ENCODE peak calls at places on chromosome 22, in ten cellular contexts. D is osteocyte, W is sigmoid colon, G is MCF 10A, A is H9, P is BE2C, N is fibroblast of the aortic adventitia, Y is pancreas, U is foreskin fibroblast, M is heart left ventricle. V is an unnamed sample.

GRCh38 chr22:36456459-36456835 is 25.0 kb downstream of the TXN2 start:
- DNase-seq in D (no peak), W (no peak), G (no peak), A (no peak), P (no peak), N (no peak), Y (no peak), U (no peak), M (no peak), V (no peak)

GRCh38 chr22:49656291-49656851 is 171.3 kb downstream of the BRD1 start:
- DNase-seq in D (no peak), W (no peak), G (no peak), A (no peak), P (peak), N (no peak), Y (no peak), U (no peak), M (no peak), V (no peak)

GRCh38 chr22:24482586-24482985 is 12.5 kb upstream of the UPB1 start:
- DNase-seq in D (no peak), W (no peak), G (peak), A (no peak), P (no peak), N (peak), Y (no peak), U (peak), M (no peak), V (no peak)

GRCh38 chr22:24186352-24186740 is 5.1 kb downstream of the SUSD2 start:
- DNase-seq in D (peak), W (peak), G (no peak), A (no peak), P (peak), N (no peak), Y (no peak), U (no peak), M (peak), V (no peak)

GRCh38 chr22:44286673-44287072 is 26.1 kb downstream of the SHISAL1 start:
- DNase-seq in D (no peak), W (no peak), G (no peak), A (no peak), P (no peak), N (no peak), Y (no peak), U (peak), M (no peak), V (no peak)

GRCh38 chr22:50271011-50271394 is 823 bp upstream of the MAPK11 start:
- DNase-seq in D (no peak), W (no peak), G (no peak), A (no peak), P (no peak), N (no peak), Y (no peak), U (no peak), M (no peak), V (no peak)

GRCh38 chr22:46934746-46935491 is 172.5 kb downstream of the TBC1D22A start:
- DNase-seq in D (peak), W (no peak), G (peak), A (no peak), P (no peak), N (peak), Y (no peak), U (peak), M (no peak), V (no peak)

GRCh38 chr22:17580461-17581031 is 17.2 kb downstream of the SLC25A18 start:
- DNase-seq in D (no peak), W (no peak), G (no peak), A (peak), P (no peak), N (no peak), Y (no peak), U (no peak), M (no peak), V (no peak)

GRCh38 chr22:44622147-44622427 is 79.9 kb upstream of the PRR5 start:
- DNase-seq in D (no peak), W (no peak), G (no peak), A (peak), P (peak), N (no peak), Y (no peak), U (no peak), M (no peak), V (peak)

GRCh38 chr22:46696614-46697013 is 41.4 kb downstream of the CERK start:
- DNase-seq in D (no peak), W (peak), G (no peak), A (no peak), P (no peak), N (no peak), Y (no peak), U (no peak), M (no peak), V (no peak)

GRCh38 chr22:49295465-49295743 is 532.3 kb downstream of the BRD1 start:
- DNase-seq in D (no peak), W (no peak), G (no peak), A (peak), P (no peak), N (no peak), Y (no peak), U (no peak), M (no peak), V (no peak)

GRCh38 chr22:47613606-47614350 is 851.3 kb downstream of the TBC1D22A start:
- DNase-seq in D (no peak), W (peak), G (no peak), A (no peak), P (no peak), N (no peak), Y (no peak), U (no peak), M (no peak), V (no peak)

DNA sequence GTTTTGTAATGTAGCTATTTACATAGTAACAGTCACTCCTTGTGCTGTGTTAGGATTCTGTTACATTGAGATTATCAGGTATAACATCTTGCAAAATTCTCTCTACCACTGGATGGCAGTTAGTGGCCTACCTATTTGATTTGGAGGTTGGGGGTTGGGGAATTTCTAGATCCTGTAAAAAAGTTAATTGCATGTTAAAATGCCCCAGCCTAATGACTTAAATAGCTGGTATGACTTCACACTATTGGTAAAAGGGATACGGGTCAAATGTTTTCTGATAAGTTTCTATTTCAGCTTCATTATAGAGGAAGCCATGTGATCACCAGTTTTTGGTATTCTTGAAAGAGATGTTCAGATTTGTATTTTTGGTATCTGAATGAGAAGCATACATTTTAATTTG is 2.8 kb downstream of the GRK3 start:
- DNase-seq in D (no peak), W (no peak), G (peak), A (no peak), P (no peak), N (no peak), Y (no peak), U (no peak), M (no peak), V (no peak)
- TF ChIP-seq CTCF in D (no peak), W (no peak), G (peak), A (no peak), P (peak), N (no peak), Y (no peak), U (no peak), M (no peak), V (no peak)

GRCh38 chr22:34808618-34809017 is 257.3 kb upstream of the ISX start:
- DNase-seq in D (no peak), W (no peak), G (no peak), A (no peak), P (no peak), N (no peak), Y (no peak), U (no peak), M (no peak), V (no peak)

GRCh38 chr22:34798605-34799004 is 267.4 kb upstream of the ISX start:
- DNase-seq in D (no peak), W (no peak), G (no peak), A (no peak), P (no peak), N (no peak), Y (no peak), U (no peak), M (peak), V (peak)

GRCh38 chr22:34801221-34801620 is 264.7 kb upstream of the ISX start:
- DNase-seq in D (no peak), W (no peak), G (no peak), A (no peak), P (no peak), N (no peak), Y (no peak), U (no peak), M (no peak), V (no peak)

GRCh38 chr22:34800265-34800664 is 265.7 kb upstream of the ISX start:
- DNase-seq in D (no peak), W (no peak), G (no peak), A (no peak), P (no peak), N (no peak), Y (peak), U (no peak), M (peak), V (no peak)

GRCh38 chr22:34804588-34804987 is 261.4 kb upstream of the ISX start:
- DNase-seq in D (no peak), W (no peak), G (no peak), A (peak), P (no peak), N (no peak), Y (no peak), U (no peak), M (no peak), V (peak)
- TF ChIP-seq CTCF in D (no peak), W (no peak), G (no peak), A (peak), P (no peak), N (no peak), Y (no peak), U (no peak), M (no peak), V (no peak)

GRCh38 chr22:19641254-19641982 is 72.9 kb upstream of the SEPTIN5 start:
- DNase-seq in D (no peak), W (no peak), G (no peak), A (peak), P (no peak), N (no peak), Y (no peak), U (peak), M (no peak), V (peak)
- TF ChIP-seq CTCF in D (peak), W (no peak), G (peak), A (peak), P (no peak), N (peak), Y (peak), U (peak), M (no peak), V (peak)

DNA sequence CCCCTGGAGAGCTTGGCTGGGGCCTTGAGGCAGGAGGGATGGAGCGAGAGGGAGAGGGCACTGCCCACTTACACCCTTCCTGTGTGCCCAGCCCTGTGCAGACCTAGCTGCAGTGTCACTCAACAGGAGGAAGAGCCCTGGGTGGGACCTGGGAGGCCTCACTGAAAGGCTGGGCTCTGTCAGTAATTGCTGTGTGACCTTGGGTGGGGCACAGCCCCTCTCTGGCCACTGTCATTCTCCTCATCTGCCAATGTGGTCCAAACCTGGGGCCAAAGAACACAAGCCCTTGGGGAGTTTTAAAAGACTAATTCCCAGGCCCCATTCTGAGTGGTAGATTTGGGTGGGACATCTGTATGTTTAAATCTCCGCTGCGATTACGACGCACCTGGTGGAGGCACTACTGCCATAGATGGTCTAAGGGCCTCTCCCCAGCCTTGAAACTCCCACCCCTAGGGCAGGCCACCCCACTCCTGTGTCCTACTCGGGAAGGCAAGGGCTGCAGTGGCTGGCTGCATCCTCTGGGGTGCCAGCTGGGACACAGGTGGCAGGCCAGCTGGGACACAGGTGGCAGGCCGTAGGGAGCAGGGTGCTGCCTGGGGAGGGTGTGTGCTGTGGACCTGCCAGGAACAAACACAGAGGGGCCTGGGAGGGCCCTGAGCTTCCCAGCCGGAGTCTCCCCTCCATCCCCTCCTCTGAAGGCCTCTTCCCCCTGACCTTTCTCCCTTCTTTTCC is 12.3 kb upstream of the SOX10 start:
- DNase-seq in D (no peak), W (no peak), G (no peak), A (no peak), P (no peak), N (no peak), Y (no peak), U (no peak), M (no peak), V (peak)
- TF ChIP-seq CTCF in D (no peak), W (no peak), G (no peak), A (peak), P (no peak), N (no peak), Y (no peak), U (no peak), M (no peak), V (peak)

GRCh38 chr22:39556970-39557811 is 13.4 kb upstream of the CACNA1I start:
- DNase-seq in D (no peak), W (no peak), G (no peak), A (no peak), P (peak), N (no peak), Y (no peak), U (peak), M (no peak), V (peak)
- TF ChIP-seq CTCF in D (no peak), W (no peak), G (no peak), A (no peak), P (no peak), N (no peak), Y (no peak), U (no peak), M (no peak), V (no peak)

GRCh38 chr22:39956932-39957664 is 3.1 kb upstream of the TMA7B start:
- DNase-seq in D (no peak), W (no peak), G (no peak), A (no peak), P (no peak), N (no peak), Y (no peak), U (no peak), M (no peak), V (no peak)

GRCh38 chr22:39960791-39961746 is 872 bp downstream of the TMA7B start:
- DNase-seq in D (no peak), W (no peak), G (peak), A (no peak), P (no peak), N (peak), Y (peak), U (peak), M (no peak), V (no peak)

GRCh38 chr22:39958009-39958711 is 2.0 kb upstream of the TMA7B start:
- DNase-seq in D (no peak), W (no peak), G (no peak), A (no peak), P (no peak), N (no peak), Y (no peak), U (no peak), M (no peak), V (no peak)

GRCh38 chr22:39959640-39960447 is at the start of gene TMA7B:
- DNase-seq in D (no peak), W (no peak), G (peak), A (peak), P (peak), N (peak), Y (no peak), U (peak), M (no peak), V (no peak)

DNA sequence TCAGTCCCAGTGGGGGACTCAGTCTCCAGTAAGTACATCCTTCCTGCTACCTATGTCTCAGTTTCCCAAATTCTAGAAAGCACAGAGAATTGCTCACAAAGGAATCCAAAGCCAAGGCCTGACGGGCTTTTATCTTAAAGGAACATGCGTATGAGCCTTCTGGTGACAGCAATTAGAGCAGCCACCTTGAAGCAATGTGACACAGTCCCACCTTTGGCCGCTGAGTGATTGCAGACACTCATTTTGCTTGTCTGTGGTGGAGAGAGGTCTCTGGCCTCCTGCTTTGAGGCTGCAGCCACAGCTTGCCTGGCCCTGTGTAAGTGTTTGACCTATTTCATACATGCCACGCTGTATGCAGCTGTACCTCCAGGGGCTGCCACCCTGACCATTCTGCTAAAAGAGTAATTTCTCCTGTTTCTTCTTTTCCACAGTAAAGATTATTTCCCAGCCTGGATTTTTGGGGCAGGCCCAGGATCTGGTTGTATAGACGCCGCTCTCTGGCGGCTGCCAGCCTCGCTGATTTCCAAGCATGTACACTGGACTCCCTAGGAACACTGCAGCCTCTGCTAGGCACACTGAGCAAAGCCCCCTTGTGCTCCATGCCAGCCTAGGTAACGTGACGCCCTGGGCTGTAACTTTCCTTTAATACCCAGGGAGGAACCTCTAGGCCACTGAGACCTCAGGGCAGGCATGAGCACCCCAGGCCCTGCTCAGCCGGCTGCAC is 1.1 kb upstream of the TMA7B start:
- DNase-seq in D (no peak), W (no peak), G (no peak), A (no peak), P (no peak), N (no peak), Y (no peak), U (no peak), M (no peak), V (no peak)
- TF ChIP-seq CTCF in D (no peak), W (no peak), G (no peak), A (no peak), P (no peak), N (no peak), Y (no peak), U (no peak), M (no peak), V (no peak)

GRCh38 chr22:27749597-27750225 is 51.8 kb downstream of the MN1 start:
- DNase-seq in D (no peak), W (peak), G (no peak), A (peak), P (no peak), N (peak), Y (no peak), U (peak), M (no peak), V (peak)

GRCh38 chr22:27746918-27747317 is 54.6 kb downstream of the MN1 start:
- DNase-seq in D (no peak), W (no peak), G (no peak), A (no peak), P (no peak), N (no peak), Y (no peak), U (no peak), M (no peak), V (no peak)

GRCh38 chr22:27745809-27746208 is 55.7 kb downstream of the MN1 start:
- DNase-seq in D (no peak), W (no peak), G (no peak), A (no peak), P (no peak), N (no peak), Y (no peak), U (no peak), M (no peak), V (no peak)

GRCh38 chr22:27748355-27749168 is 53.0 kb downstream of the MN1 start:
- DNase-seq in D (no peak), W (peak), G (peak), A (peak), P (no peak), N (peak), Y (no peak), U (peak), M (no peak), V (no peak)

DNA sequence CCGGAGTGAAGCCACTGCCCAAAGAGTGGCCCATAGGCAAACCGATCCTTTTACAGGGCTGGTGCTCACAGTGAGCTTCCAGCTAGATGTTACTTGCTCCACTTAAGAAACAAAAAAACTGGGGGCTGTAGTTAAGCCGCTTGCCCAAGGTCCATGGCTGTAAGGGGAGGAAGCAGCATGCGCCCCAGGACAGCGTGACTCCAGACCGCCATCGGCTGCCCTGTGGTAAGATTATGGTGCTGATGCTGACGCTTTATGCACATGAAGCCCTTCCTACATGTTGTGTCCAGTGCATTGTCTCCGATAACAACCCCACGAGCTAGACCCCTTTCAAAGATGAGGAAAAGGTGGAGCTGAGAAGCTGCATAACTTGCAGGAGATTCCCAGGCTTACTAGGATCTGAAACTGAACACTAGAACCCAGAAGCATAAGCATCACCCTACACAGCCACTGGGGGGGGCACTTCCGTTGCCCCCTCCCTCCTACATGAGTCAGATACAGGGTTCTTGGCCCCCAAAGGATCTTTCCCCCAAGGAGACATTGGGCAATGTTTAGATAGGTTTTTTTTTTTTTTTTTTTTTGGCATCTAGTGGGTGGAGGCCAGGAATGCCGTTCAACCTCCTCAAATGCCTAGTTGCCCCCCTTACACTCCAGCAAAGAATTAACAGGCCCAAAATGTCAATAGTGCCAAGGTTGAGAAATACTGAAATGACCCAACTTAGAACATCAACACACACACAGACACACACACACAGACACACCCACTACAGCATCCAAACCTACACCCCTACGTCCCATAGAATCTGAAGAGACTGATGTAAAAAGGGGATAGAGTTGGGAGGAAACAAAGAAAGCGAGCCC is 53.9 kb downstream of the MN1 start:
- DNase-seq in D (no peak), W (peak), G (peak), A (no peak), P (no peak), N (peak), Y (no peak), U (no peak), M (no peak), V (no peak)
- TF ChIP-seq CTCF in D (peak), W (no peak), G (peak), A (peak), P (peak), N (peak), Y (no peak), U (peak), M (no peak), V (no peak)

GRCh38 chr22:30992565-30992964 is 23.5 kb downstream of the TUG1 start:
- DNase-seq in D (no peak), W (no peak), G (no peak), A (no peak), P (no peak), N (peak), Y (no peak), U (no peak), M (no peak), V (no peak)
- TF ChIP-seq CTCF in D (no peak), W (no peak), G (no peak), A (no peak), P (no peak), N (no peak), Y (no peak), U (no peak), M (no peak), V (no peak)

GRCh38 chr22:38518620-38519019 is 12.5 kb upstream of the DDX17 start:
- DNase-seq in D (no peak), W (no peak), G (no peak), A (no peak), P (no peak), N (no peak), Y (no peak), U (no peak), M (no peak), V (no peak)

DNA sequence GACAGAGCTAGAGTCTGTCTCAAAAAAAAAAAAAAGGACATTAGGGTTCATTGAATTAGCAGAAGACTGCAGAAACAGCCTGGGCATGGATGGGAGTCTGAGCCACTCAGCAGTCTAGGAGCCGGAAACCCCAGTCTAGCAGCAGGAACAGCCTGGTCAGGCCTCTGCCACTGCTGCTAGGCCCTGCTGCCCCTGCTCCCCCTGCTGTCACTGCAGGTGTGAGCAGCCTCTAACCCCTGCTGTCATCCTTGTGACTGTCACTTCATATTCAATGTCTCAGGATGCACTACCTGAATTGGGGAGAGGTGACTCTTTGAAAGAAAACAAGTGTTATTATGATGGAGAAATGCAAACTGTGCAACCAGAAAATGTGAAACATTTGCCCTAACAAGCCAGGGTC is 7.0 kb upstream of the DDX17 start:
- DNase-seq in D (no peak), W (no peak), G (no peak), A (peak), P (peak), N (no peak), Y (no peak), U (no peak), M (no peak), V (peak)
- TF ChIP-seq CTCF in D (no peak), W (no peak), G (no peak), A (peak), P (peak), N (no peak), Y (no peak), U (no peak), M (no peak), V (no peak)

V was measured in glutamatergic neuron.